ENCODE peak calls at places on chromosomes 3 and 15, in seven cellular contexts. One of them, this sample, is unnamed.

GRCh38 chr15:60349589-60349988 is 48.2 kb downstream of the ANXA2 start:
- DNase-seq in A549: no peak
- DNase-seq in foreskin keratinocyte: no peak
- DNase-seq in fibroblast of lung: no peak
- DNase-seq in sigmoid colon: no peak
- DNase-seq in hepatocyte: no peak
- DNase-seq in CD4-positive, alpha-beta memory T cell: no peak
- DNase-seq in this sample: no peak

GRCh38 chr3:4972652-4973643 is 6.3 kb upstream of the BHLHE40 start:
- DNase-seq in A549: no peak
- DNase-seq in fibroblast of lung: no peak
- DNase-seq in CD4-positive, alpha-beta memory T cell: no peak
- DNase-seq in sigmoid colon: no peak
- DNase-seq in foreskin keratinocyte: no peak
- DNase-seq in hepatocyte: no peak
- DNase-seq in this sample: no peak

GRCh38 chr3:124107491-124107890 is 115.6 kb upstream of the ROPN1 start:
- DNase-seq in hepatocyte: no peak
- DNase-seq in sigmoid colon: no peak
- DNase-seq in CD4-positive, alpha-beta memory T cell: no peak
- DNase-seq in A549: no peak
- DNase-seq in fibroblast of lung: no peak
- DNase-seq in foreskin keratinocyte: no peak
- DNase-seq in this sample: no peak

GRCh38 chr3:175426805-175427204 is 567.7 kb downstream of the NAALADL2 start:
- DNase-seq in A549: no peak
- DNase-seq in CD4-positive, alpha-beta memory T cell: no peak
- DNase-seq in foreskin keratinocyte: peak; percentile 83
- DNase-seq in sigmoid colon: no peak
- DNase-seq in fibroblast of lung: no peak
- DNase-seq in hepatocyte: no peak
- DNase-seq in this sample: peak; percentile 0

GRCh38 chr3:75188937-75189336 is 475.2 kb upstream of the FRG2C start:
- DNase-seq in A549: no peak
- DNase-seq in foreskin keratinocyte: no peak
- DNase-seq in hepatocyte: no peak
- DNase-seq in sigmoid colon: no peak
- DNase-seq in fibroblast of lung: no peak
- DNase-seq in CD4-positive, alpha-beta memory T cell: no peak
- DNase-seq in this sample: no peak

GRCh38 chr3:167032267-167032876 is 347.7 kb downstream of the ZBBX start:
- DNase-seq in hepatocyte: peak; percentile 81
- DNase-seq in A549: no peak
- DNase-seq in sigmoid colon: no peak
- DNase-seq in foreskin keratinocyte: peak; percentile 48
- DNase-seq in fibroblast of lung: peak; percentile 79
- DNase-seq in CD4-positive, alpha-beta memory T cell: no peak
- DNase-seq in this sample: peak; percentile 18

GRCh38 chr3:13110678-13111116 is 37.5 kb upstream of the IQSEC1 start:
- DNase-seq in sigmoid colon: no peak
- DNase-seq in A549: no peak
- DNase-seq in CD4-positive, alpha-beta memory T cell: peak; percentile 71
- DNase-seq in foreskin keratinocyte: peak; percentile 47
- DNase-seq in hepatocyte: peak; percentile 35
- DNase-seq in fibroblast of lung: no peak
- DNase-seq in this sample: no peak

GRCh38 chr15:28989239-28989830 is 103.6 kb downstream of the APBA2 start:
- DNase-seq in fibroblast of lung: no peak
- DNase-seq in CD4-positive, alpha-beta memory T cell: no peak
- DNase-seq in foreskin keratinocyte: no peak
- DNase-seq in sigmoid colon: no peak
- DNase-seq in hepatocyte: no peak
- DNase-seq in A549: no peak
- DNase-seq in this sample: no peak

GRCh38 chr3:133489466-133490085 is 83.9 kb upstream of the CDV3 start:
- DNase-seq in CD4-positive, alpha-beta memory T cell: no peak
- DNase-seq in hepatocyte: no peak
- DNase-seq in sigmoid colon: no peak
- DNase-seq in A549: no peak
- DNase-seq in fibroblast of lung: no peak
- DNase-seq in foreskin keratinocyte: no peak
- DNase-seq in this sample: no peak

GRCh38 chr3:130582457-130583155 is 65.6 kb downstream of the COL6A6 start:
- DNase-seq in A549: no peak
- DNase-seq in CD4-positive, alpha-beta memory T cell: no peak
- DNase-seq in fibroblast of lung: no peak
- DNase-seq in hepatocyte: peak; percentile 30
- DNase-seq in sigmoid colon: no peak
- DNase-seq in foreskin keratinocyte: no peak
- DNase-seq in this sample: no peak

GRCh38 chr3:34301313-34301712 is 502.9 kb downstream of the PDCD6IP start:
- DNase-seq in A549: no peak
- DNase-seq in sigmoid colon: no peak
- DNase-seq in hepatocyte: no peak
- DNase-seq in CD4-positive, alpha-beta memory T cell: no peak
- DNase-seq in foreskin keratinocyte: no peak
- DNase-seq in fibroblast of lung: no peak
- DNase-seq in this sample: no peak

GRCh38 chr3:187382609-187383151 is 14.5 kb downstream of the RTP4 start:
- DNase-seq in foreskin keratinocyte: no peak
- DNase-seq in fibroblast of lung: no peak
- DNase-seq in A549: no peak
- DNase-seq in hepatocyte: peak; percentile 13
- DNase-seq in CD4-positive, alpha-beta memory T cell: no peak
- DNase-seq in sigmoid colon: no peak
- DNase-seq in this sample: no peak

GRCh38 chr3:168071535-168071934 is 24.2 kb downstream of the GOLIM4 start:
- DNase-seq in fibroblast of lung: peak; percentile 55
- DNase-seq in foreskin keratinocyte: peak; percentile 94
- DNase-seq in CD4-positive, alpha-beta memory T cell: no peak
- DNase-seq in hepatocyte: no peak
- DNase-seq in A549: peak; percentile 5
- DNase-seq in sigmoid colon: no peak
- DNase-seq in this sample: no peak

GRCh38 chr3:64760258-64760657 is 72.5 kb upstream of the ADAMTS9 start:
- DNase-seq in hepatocyte: no peak
- DNase-seq in fibroblast of lung: no peak
- DNase-seq in foreskin keratinocyte: no peak
- DNase-seq in A549: no peak
- DNase-seq in sigmoid colon: no peak
- DNase-seq in CD4-positive, alpha-beta memory T cell: no peak
- DNase-seq in this sample: no peak
- H3K27ac ChIP-seq in hepatocyte: no peak overlapping the region
- H3K27ac ChIP-seq in fibroblast of lung: no peak overlapping the region
- H3K27ac ChIP-seq in foreskin keratinocyte: no peak overlapping the region
- H3K27ac ChIP-seq in A549: no peak overlapping the region
- H3K27ac ChIP-seq in sigmoid colon: peak overlapping the region; percentile 78
- H3K27ac ChIP-seq in CD4-positive, alpha-beta memory T cell: no peak overlapping the region
- H3K27ac ChIP-seq in this sample: no peak overlapping the region

DNA sequence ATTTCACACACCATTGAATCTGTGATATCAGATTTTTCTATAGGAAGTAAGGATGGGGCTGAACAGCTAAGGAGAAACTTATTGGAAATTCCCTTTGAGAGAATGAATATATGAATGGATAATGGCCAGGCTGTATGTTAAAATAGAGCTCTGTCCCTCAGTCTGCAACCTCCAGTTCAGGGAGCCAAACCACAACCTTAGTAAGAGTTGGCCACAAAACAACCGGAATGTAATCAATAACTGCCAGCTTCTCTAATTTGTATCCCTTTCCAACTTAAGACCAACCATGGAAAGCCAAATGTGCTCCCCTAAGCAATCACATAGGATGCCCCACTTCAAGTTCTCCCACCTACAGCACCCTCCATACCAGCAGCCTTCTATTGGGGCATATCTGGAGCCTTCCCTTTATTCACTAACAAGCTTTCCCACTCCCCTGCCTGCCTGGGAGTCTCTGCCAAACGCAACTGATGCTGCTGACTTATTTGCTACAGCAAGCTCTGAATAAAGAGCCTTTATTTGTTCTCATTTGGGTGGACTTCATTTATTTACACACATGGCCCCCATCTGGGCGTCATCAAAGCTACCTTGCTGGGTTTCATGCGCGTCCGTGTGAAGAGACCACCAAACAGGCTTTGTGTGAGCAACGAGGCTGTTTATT is 75.4 kb upstream of the LARS2 start:
- DNase-seq in hepatocyte: no peak
- DNase-seq in CD4-positive, alpha-beta memory T cell: no peak
- DNase-seq in fibroblast of lung: no peak
- DNase-seq in A549: no peak
- DNase-seq in sigmoid colon: no peak
- DNase-seq in foreskin keratinocyte: no peak
- DNase-seq in this sample: no peak
- H3K27ac ChIP-seq in hepatocyte: no peak overlapping the region
- H3K27ac ChIP-seq in CD4-positive, alpha-beta memory T cell: no peak overlapping the region
- H3K27ac ChIP-seq in fibroblast of lung: no peak overlapping the region
- H3K27ac ChIP-seq in A549: no peak overlapping the region
- H3K27ac ChIP-seq in sigmoid colon: no peak overlapping the region
- H3K27ac ChIP-seq in foreskin keratinocyte: no peak overlapping the region
- H3K27ac ChIP-seq in this sample: no peak overlapping the region

GRCh38 chr3:66280304-66280703 is 59.5 kb downstream of the SLC25A26 start:
- DNase-seq in sigmoid colon: no peak
- DNase-seq in hepatocyte: no peak
- DNase-seq in foreskin keratinocyte: no peak
- DNase-seq in A549: no peak
- DNase-seq in fibroblast of lung: no peak
- DNase-seq in CD4-positive, alpha-beta memory T cell: no peak
- DNase-seq in this sample: no peak

GRCh38 chr3:66276705-66277274 is 56.0 kb downstream of the SLC25A26 start:
- DNase-seq in CD4-positive, alpha-beta memory T cell: peak; percentile 72
- DNase-seq in foreskin keratinocyte: peak; percentile 44
- DNase-seq in A549: peak; percentile 4
- DNase-seq in hepatocyte: peak; percentile 83
- DNase-seq in fibroblast of lung: peak; percentile 87
- DNase-seq in sigmoid colon: peak; percentile 75
- DNase-seq in this sample: peak; percentile 10

DNA sequence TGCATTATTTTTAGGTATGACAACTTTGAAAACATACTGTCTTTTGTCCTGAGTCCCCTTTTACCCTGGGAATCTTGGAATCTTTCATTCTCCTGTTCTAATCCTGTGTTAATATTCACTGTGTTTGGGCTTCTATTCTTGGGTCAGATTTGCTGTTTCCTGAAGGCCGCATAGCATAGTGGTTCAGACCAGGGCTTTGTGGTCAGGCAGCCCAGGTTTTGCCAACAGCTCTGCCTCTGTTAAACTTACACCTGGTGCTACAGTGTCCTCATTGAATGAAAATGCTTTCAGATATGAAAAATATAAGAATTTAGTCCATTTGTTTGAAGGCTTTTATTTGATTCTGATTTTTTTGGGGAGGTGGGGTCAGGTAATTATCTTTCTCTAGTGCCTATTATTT is 58.4 kb downstream of the SLC25A26 start:
- DNase-seq in hepatocyte: no peak
- DNase-seq in sigmoid colon: no peak
- DNase-seq in CD4-positive, alpha-beta memory T cell: no peak
- DNase-seq in fibroblast of lung: no peak
- DNase-seq in foreskin keratinocyte: no peak
- DNase-seq in A549: no peak
- DNase-seq in this sample: no peak
- H3K27ac ChIP-seq in hepatocyte: no peak overlapping the region
- H3K27ac ChIP-seq in sigmoid colon: no peak overlapping the region
- H3K27ac ChIP-seq in CD4-positive, alpha-beta memory T cell: no peak overlapping the region
- H3K27ac ChIP-seq in fibroblast of lung: no peak overlapping the region
- H3K27ac ChIP-seq in foreskin keratinocyte: no peak overlapping the region
- H3K27ac ChIP-seq in A549: no peak overlapping the region
- H3K27ac ChIP-seq in this sample: no peak overlapping the region

GRCh38 chr3:195860456-195860855 is 47.9 kb downstream of the TNK2 start:
- DNase-seq in fibroblast of lung: no peak
- DNase-seq in hepatocyte: no peak
- DNase-seq in A549: no peak
- DNase-seq in foreskin keratinocyte: no peak
- DNase-seq in sigmoid colon: no peak
- DNase-seq in CD4-positive, alpha-beta memory T cell: no peak
- DNase-seq in this sample: no peak

GRCh38 chr3:195866686-195867511 is 41.5 kb downstream of the TNK2 start:
- DNase-seq in foreskin keratinocyte: no peak
- DNase-seq in hepatocyte: no peak
- DNase-seq in fibroblast of lung: no peak
- DNase-seq in CD4-positive, alpha-beta memory T cell: no peak
- DNase-seq in A549: no peak
- DNase-seq in sigmoid colon: no peak
- DNase-seq in this sample: no peak

GRCh38 chr3:195859846-195860411 is 48.2 kb upstream of the MUC4 start:
- DNase-seq in A549: no peak
- DNase-seq in hepatocyte: no peak
- DNase-seq in sigmoid colon: no peak
- DNase-seq in foreskin keratinocyte: peak; percentile 33
- DNase-seq in CD4-positive, alpha-beta memory T cell: no peak
- DNase-seq in fibroblast of lung: no peak
- DNase-seq in this sample: no peak

GRCh38 chr3:195865752-195866151 is 42.6 kb downstream of the TNK2 start:
- DNase-seq in sigmoid colon: no peak
- DNase-seq in A549: no peak
- DNase-seq in CD4-positive, alpha-beta memory T cell: no peak
- DNase-seq in foreskin keratinocyte: no peak
- DNase-seq in hepatocyte: no peak
- DNase-seq in fibroblast of lung: no peak
- DNase-seq in this sample: no peak

DNA sequence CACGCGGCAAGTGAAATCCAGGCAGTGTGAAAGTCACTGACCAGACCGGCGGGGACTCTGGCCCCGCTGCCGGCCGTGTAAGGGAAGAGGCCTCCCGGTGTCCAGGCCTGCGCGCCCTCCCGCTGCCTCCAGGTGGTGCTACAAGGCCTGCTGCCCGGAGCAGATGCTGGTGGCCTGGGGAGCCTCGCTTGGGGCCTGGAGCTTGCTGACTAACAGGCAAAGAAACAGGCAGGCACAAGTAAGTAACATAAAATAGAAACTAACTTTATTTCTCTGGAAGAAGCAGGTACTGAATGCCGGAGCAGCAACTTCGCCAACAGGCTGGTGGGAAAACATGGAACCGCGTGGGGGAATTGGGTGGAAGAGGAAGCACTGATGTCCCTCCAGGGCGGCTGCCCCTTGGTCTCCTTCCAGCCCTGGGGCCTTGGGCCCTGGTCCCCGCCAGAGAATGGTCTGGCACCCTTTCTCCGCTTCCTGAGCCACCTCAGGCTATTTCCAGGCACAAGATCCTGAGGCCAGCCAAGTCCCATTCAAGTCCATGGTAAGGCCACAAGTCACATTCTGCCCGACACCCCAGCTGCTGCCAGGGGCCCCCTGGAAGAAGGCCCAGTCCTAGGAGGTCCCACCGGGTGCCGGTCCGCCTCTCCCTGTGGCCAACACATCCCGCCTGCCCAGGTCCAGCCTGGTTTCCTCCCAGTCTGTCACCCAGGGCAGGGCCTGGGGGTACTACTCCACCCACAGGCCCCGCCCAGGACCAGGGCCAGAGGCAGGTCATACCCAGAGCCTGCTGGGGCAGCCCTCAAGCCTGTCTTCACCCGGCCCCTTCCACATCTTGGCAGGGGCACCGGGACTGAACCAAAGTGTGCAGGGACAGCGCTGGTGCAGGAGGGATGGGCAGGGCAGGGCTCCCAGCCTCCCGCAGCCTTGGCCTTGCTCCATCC is 45.0 kb downstream of the TNK2 start:
- DNase-seq in sigmoid colon: peak; percentile 96
- DNase-seq in CD4-positive, alpha-beta memory T cell: peak; percentile 54
- DNase-seq in foreskin keratinocyte: peak; percentile 79
- DNase-seq in fibroblast of lung: peak; percentile 91
- DNase-seq in A549: peak; percentile 53
- DNase-seq in hepatocyte: peak; percentile 93
- DNase-seq in this sample: peak; percentile 56
- H3K27ac ChIP-seq in sigmoid colon: peak overlapping the region; percentile 55
- H3K27ac ChIP-seq in CD4-positive, alpha-beta memory T cell: no peak overlapping the region
- H3K27ac ChIP-seq in foreskin keratinocyte: no peak overlapping the region
- H3K27ac ChIP-seq in fibroblast of lung: peak overlapping the region; percentile 44
- H3K27ac ChIP-seq in A549: no peak overlapping the region
- H3K27ac ChIP-seq in hepatocyte: no peak overlapping the region
- H3K27ac ChIP-seq in this sample: peak overlapping the region; percentile 60

This sample was measured in epithelial cell of prostate.